ENCODE peak calls at places on chromosomes 7 and 10, in five cellular contexts. A, Z, W, U and K are unnamed samples. For H3K4me1, the result is how much of the 10 kb centered on the place peaks cover.

GRCh38 chr7:2645274-2645868 is 13.6 kb downstream of the TTYH3 start:
- DNase-seq in Z (no peak), A (peak), W (peak), U (no peak), K (no peak)

GRCh38 chr10:88361995-88362540 is 221.1 kb downstream of the RNLS start:
- DNase-seq in U (no peak), Z (no peak), W (no peak), A (no peak), K (no peak)

GRCh38 chr10:127874966-127875765 is 17.6 kb downstream of the CLRN3 start:
- DNase-seq in W (no peak), A (no peak), Z (no peak), U (no peak), K (no peak)

GRCh38 chr10:79239275-79239779 is 107.9 kb upstream of the PPIF start:
- DNase-seq in W (no peak), A (peak), Z (no peak), U (no peak), K (no peak)

GRCh38 chr10:64682043-64682442 is 1160.8 kb downstream of the REEP3 start:
- DNase-seq in U (no peak), Z (no peak), A (peak), W (no peak), K (no peak)

GRCh38 chr10:22340362-22341189 is 4.7 kb upstream of the SPAG6 start:
- DNase-seq in A (peak), W (peak), U (peak), Z (peak), K (no peak)

GRCh38 chr7:108805808-108806397 is 236.2 kb downstream of the DNAJB9 start:
- DNase-seq in W (no peak), U (no peak), Z (no peak), A (peak), K (no peak)

GRCh38 chr7:92904292-92905131 is 68.1 kb upstream of the CDK6 start:
- DNase-seq in W (no peak), A (peak), Z (no peak), U (peak), K (no peak)

GRCh38 chr10:27513451-27514191 is 9.5 kb downstream of the RAB18 start:
- DNase-seq in A (peak), U (no peak), W (no peak), Z (no peak), K (no peak)

GRCh38 chr7:95545007-95545615 is 51.2 kb downstream of the PDK4 start:
- DNase-seq in W (no peak), Z (peak), U (no peak), A (peak), K (no peak)

GRCh38 chr10:55631071-55631654 is 729.9 kb downstream of the ZWINT start:
- DNase-seq in U (no peak), A (peak), W (peak), Z (peak), K (no peak)

GRCh38 chr7:81462672-81463071 is 307.2 kb downstream of the HGF start:
- DNase-seq in U (no peak), A (no peak), W (no peak), Z (no peak), K (no peak)
- H3K4me1 ChIP-seq in U (under half), A (under half), W (under half), Z (under half), K (under half)

DNA sequence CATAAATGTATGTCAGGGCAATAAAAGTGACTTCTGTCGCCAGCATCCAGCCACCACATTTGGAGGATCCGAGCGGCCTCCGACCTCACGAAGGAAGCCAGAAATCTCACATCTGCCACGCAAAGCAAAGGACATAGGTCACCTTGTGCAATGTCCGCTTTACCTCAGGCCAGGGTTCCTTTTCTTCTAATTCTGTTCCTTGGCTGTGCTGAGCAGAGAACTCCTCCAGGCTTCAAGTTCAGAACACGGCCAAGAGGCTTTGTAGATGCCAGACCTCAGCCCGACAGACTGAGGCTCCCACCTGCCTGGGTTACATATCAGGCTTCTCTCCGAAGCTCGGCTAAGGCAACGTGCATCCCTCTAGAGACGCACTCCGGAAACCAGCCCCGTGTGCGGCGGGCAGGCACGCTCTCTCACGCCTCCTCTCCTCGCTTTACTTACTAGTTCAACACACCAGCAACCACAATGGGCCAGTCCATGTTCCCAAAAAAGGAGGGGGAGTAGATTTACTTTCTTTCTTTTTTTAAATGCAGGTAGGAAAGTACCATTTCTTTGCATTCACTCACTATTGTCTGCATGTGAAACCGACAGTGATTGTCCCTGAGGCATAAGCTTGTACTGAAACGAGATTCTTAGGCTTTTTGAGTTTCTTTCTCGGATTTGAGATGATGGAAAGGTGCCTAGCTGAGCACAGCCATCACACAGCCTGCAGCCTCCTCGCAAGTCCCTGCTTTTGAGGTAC is 122.4 kb upstream of the AFAP1L2 start:
- DNase-seq in A (peak), Z (peak), W (peak), U (peak), K (peak)
- H3K27ac ChIP-seq in A (no peak), Z (peak), W (peak), U (peak), K (peak)

GRCh38 chr10:89478739-89479116 is 56.7 kb downstream of the SLC16A12 start:
- DNase-seq in U (no peak), Z (no peak), W (no peak), A (peak), K (no peak)
- H3K4me1 ChIP-seq in U (under half), Z (under half), W (half or more), A (under half), K (half or more)

DNA sequence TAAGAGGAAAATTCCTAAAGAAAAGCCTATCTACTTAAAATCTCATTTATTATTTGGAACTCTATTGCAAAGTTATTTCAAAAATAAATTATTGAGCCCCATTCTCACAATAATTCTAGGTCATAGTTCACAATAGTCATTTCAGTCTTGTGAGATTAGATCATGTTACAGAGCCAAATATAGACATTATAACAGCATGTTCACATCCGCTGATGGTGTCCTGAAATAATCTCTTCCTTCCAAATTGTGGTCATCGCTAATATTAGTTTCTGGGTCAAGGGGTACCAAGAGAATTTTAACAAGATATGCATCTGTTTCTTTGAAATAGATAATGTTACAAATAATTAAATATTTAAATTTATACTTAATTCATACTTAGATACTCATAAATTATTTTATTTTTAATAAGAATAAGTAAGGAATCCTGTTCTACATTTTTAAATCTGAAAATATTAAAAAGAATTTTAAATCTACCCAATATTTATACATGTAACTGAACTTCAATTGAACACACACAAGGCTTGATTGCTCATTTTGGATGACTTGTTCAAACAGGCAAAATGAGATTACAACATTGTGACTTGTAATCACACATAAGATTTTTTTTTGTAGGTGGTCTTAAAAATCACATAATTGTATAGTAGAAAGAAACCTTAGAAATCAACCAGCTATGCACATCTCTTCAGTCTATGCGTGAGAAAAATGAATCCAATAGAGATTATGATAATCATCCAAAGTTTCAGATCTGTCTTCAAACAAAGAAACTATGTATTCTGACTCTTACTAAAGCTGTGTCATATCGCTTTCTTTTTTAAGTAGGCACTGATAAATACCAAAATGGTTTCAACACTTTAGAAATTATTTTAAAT is 13.1 kb downstream of the GNAT3 start:
- DNase-seq in Z (no peak), W (no peak), U (no peak), A (no peak), K (no peak)
- H3K27ac ChIP-seq in Z (no peak), W (peak), U (no peak), A (no peak), K (no peak)

GRCh38 chr10:33428706-33429105 is 94.2 kb upstream of the NRP1 start:
- DNase-seq in A (no peak), Z (no peak), W (no peak), U (no peak), K (peak)
- H3K4me1 ChIP-seq in A (under half), Z (under half), W (under half), U (under half), K (under half)

GRCh38 chr10:121526040-121526790 is 72.0 kb downstream of the FGFR2 start:
- DNase-seq in Z (no peak), A (no peak), W (no peak), U (no peak), K (no peak)
- H3K27ac ChIP-seq in Z (peak), A (no peak), W (no peak), U (no peak), K (peak)

GRCh38 chr10:72243822-72244437 is 27.9 kb upstream of the ASCC1 start:
- DNase-seq in W (no peak), U (no peak), Z (no peak), A (no peak), K (peak)

GRCh38 chr10:72241853-72242252 is 25.8 kb upstream of the ASCC1 start:
- DNase-seq in Z (no peak), W (no peak), A (no peak), U (no peak), K (no peak)

GRCh38 chr10:72245949-72246525 is 27.7 kb upstream of the DDIT4 start:
- DNase-seq in W (no peak), Z (no peak), A (no peak), U (no peak), K (no peak)

GRCh38 chr10:72242675-72243074 is 26.6 kb upstream of the ASCC1 start:
- DNase-seq in U (no peak), A (peak), W (peak), Z (no peak), K (no peak)

DNA sequence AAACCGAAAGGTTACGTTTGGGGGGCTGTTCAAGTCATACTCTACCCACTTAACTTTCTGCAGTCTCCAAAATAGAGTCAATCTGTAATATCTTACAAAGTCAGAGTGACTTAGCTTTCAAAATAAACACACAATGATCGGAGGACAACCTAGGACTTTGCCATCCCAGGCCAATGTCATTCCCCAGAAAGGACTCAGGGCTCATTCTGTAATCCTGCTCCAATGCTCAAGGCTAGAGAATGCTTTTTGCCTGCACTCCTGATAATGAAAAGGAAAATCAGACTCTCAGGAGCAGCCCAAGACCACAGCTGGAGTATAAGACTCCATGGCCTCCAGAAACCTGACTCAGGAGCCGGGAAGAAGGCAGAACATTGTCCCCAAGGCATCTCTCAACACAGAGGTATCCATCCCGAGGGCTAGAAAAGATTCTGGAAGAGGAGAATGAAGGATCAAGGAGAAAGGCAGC is 28.5 kb upstream of the ASCC1 start:
- DNase-seq in A (no peak), Z (no peak), W (no peak), U (no peak), K (no peak)
- H3K4me1 ChIP-seq in A (under half), Z (under half), W (half or more), U (half or more), K (half or more)

DNA sequence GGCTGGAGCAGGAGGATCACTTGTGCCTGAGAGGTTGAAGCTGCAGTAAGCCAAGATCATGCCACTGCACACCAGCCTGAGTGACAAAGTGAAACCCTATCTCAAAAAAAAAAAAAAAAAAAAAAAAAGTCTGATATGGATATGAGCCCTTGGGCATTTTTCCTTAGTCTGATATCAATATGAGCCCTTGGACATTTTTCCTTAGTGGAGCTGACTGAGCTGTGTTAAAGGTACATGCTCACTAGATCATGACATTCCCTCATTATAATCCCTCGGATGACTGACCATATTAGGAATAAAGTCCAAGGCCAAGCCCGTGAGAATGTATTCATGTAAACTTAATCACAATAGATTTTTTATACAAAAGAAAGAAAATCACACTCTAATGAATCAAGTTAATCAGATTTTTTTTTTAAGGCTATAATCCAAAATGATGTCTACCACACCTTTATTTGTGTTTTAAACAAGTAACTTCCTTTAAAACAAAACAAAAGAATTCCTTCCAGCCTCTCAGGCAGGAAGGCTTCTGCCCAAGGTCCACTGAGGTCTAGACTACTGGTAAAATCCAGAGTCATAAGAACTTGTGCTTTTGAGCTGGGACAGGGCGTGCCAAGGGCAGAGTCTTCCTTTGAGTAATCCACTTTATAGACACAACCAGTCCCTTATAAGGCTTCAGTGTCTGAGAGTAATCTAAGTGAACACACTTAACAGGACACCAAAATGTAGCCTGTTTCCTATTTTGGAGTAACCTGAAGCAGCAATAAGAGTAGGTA is 5.5 kb downstream of the PPA1 start:
- DNase-seq in U (no peak), W (no peak), Z (no peak), A (no peak), K (peak)
- H3K27ac ChIP-seq in U (no peak), W (peak), Z (peak), A (no peak), K (no peak)